ENCODE peak calls at places on chromosome 17, in eight cellular contexts. A is prostate gland, F is GM12878, Z is transverse colon, B is stomach, J is K562, V is spleen, S is Panc1. L is an unnamed sample.

GRCh38 chr17:2924211-2924610 is 128.0 kb downstream of the RAP1GAP2 start:
- DNase-seq in A (no peak), F (no peak), Z (no peak), B (no peak), J (no peak), V (no peak), S (no peak), L (no peak)

GRCh38 chr17:47987240-47987835 is 16.4 kb downstream of the CDK5RAP3 start:
- DNase-seq in A (peak; percentile 64), F (no peak), Z (no peak), B (peak; percentile 73), J (no peak), V (peak; percentile 82), S (no peak), L (no peak)

GRCh38 chr17:74427763-74428153 is 4.1 kb upstream of the GPRC5C start:
- DNase-seq in A (no peak), F (no peak), Z (no peak), B (no peak), J (no peak), V (no peak), S (no peak), L (no peak)

GRCh38 chr17:40483679-40484078 is 17.7 kb downstream of the TNS4 start:
- DNase-seq in A (no peak), F (no peak), Z (no peak), B (no peak), J (no peak), V (no peak), S (no peak), L (no peak)

GRCh38 chr17:57092171-57092570 is 7.1 kb downstream of the AKAP1 start:
- DNase-seq in A (no peak), F (no peak), Z (no peak), B (no peak), J (no peak), V (no peak), S (no peak), L (peak; percentile 62)

GRCh38 chr17:79981090-79981489 is 54.6 kb downstream of the TBC1D16 start:
- DNase-seq in A (no peak), F (no peak), Z (no peak), B (no peak), J (no peak), V (peak; percentile 51), S (no peak), L (no peak)

GRCh38 chr17:75207760-75208159 is 2.3 kb downstream of the NUP85 start:
- DNase-seq in A (no peak), F (no peak), Z (no peak), B (no peak), J (no peak), V (no peak), S (no peak), L (no peak)

GRCh38 chr17:21174186-21174585 is 39.8 kb downstream of the TMEM11 start:
- DNase-seq in A (no peak), F (no peak), Z (no peak), B (peak; percentile 23), J (no peak), V (no peak), S (no peak), L (no peak)

GRCh38 chr17:16178836-16179235 is 36.5 kb downstream of the NCOR1 start:
- DNase-seq in A (no peak), F (no peak), Z (no peak), B (no peak), J (no peak), V (no peak), S (no peak), L (no peak)

GRCh38 chr17:43832976-43833829 is at the start of gene MPP3:
- DNase-seq in A (peak; percentile 52), F (no peak), Z (peak; percentile 80), B (peak; percentile 78), J (peak; percentile 97), V (peak; percentile 79), S (no peak), L (peak; percentile 50)

GRCh38 chr17:75908201-75908600 is 3.5 kb upstream of the MRPL38 start:
- DNase-seq in A (no peak), F (no peak), Z (peak; percentile 38), B (no peak), J (no peak), V (no peak), S (no peak), L (peak; percentile 66)

GRCh38 chr17:44097110-44097810 is 26.2 kb downstream of the HDAC5 start:
- DNase-seq in A (no peak), F (no peak), Z (no peak), B (peak; percentile 57), J (peak; percentile 34), V (no peak), S (no peak), L (no peak)

DNA sequence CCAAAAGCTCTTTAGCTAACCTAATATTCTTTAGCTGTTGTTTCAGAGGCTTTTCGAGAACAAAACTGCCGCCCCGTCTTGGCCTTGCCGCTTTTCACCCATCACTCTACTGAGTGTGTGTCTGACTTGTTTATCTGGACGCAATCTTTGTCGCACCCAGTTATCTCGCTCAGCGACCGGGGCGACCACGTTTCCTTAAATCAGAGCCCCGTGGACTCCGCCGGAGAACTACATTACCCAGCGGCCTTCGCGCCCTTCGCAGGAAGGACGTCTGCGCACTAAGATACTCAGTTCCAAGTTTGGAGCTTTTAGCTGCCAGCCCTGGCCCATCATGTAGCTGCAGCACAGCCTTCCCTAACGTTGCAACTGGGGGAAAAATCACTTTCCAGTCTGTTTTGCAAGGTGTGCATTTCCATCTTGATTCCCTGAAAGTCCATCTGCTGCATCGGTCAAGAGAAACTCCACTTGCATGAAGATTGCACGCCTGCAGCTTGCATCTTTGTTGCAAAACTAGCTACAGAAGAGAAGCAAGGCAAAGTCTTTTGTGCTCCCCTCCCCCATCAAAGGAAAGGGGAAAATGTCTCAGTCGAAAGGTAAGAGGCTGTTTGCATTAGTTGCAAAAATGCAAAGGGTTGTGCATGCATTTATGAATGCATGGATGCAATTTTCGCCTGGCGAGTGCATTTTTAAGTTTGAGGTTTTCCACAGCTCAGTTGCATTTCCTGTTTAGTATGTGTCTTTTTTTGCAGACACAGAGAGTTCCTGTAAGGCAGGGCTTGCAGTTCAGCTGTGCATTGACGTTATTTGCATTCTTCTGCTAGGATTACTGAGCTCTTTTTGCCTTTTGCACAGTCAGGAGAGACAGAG is at the start of gene MAP2K6:
- DNase-seq in A (peak; percentile 75), F (peak; percentile 60), Z (peak; percentile 89), B (peak; percentile 81), J (peak; percentile 15), V (peak; percentile 95), S (peak; percentile 24), L (peak; percentile 63)
- TF ChIP-seq POLR2AphosphoS5 in A (peak; percentile 78), F (no peak), Z (peak; percentile 26), B (no peak), J (no peak), V (no peak), S (no peak), L (no peak)

GRCh38 chr17:3954921-3955320 is 9.3 kb downstream of the ATP2A3 start:
- DNase-seq in A (no peak), F (no peak), Z (no peak), B (no peak), J (no peak), V (no peak), S (no peak), L (no peak)
- H3K27ac ChIP-seq in A (no peak overlapping the region), F (no peak overlapping the region), Z (no peak overlapping the region), B (no peak overlapping the region), J (no peak overlapping the region), V (no peak overlapping the region), S (no peak overlapping the region), L (no peak overlapping the region)

GRCh38 chr17:66964930-66965800 is 658 bp downstream of the CACNG4 start:
- DNase-seq in A (peak; percentile 65), F (no peak), Z (no peak), B (no peak), J (peak; percentile 33), V (no peak), S (no peak), L (peak; percentile 53)
- H3K4me3 ChIP-seq in A (peak overlapping the region; percentile 61), F (no peak overlapping the region), Z (peak overlapping the region; percentile 48), B (peak overlapping the region; percentile 48), J (no peak overlapping the region), V (no peak overlapping the region), S (peak overlapping the region; percentile 76), L (peak overlapping the region; percentile 54)

DNA sequence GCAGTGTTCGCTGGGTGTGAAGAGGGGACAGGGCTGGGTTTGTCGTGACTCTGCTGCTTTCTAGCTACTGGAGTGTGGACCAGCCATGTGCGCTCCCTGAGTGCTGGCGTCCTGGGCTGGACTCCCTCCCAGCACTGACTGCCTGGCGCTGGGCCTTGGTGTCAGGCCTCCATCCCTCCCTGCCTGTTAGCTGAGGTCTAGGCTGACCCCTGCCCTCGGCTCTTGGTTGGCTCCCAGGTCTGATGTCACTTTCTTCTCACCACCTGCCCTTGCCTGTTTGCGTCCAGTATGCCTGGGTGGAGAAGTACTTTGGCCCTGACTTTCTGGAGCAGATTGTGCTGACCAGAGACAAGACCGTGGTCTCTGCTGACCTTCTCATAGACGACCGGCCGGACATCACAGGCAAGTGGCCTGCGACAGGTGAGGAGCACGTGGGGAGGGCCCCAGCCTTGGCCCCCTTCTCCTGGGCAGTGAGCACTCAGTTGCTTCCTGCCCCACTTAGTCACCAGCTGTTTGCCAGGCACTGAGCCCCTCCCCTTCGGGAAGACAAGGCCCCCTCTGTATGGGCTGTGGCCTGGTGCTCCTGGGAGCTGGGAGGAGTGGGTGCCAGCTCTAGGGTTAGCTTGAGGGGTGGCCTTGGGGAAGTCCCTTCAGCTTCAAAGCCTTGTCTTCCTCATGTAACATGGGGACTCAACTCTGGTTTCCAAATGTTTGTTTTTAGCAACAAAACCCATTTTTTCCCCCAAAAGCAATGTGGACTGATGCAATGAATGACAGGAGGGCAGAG is 41.5 kb downstream of the NT5M start:
- DNase-seq in A (no peak), F (no peak), Z (no peak), B (peak; percentile 25), J (no peak), V (peak; percentile 61), S (no peak), L (peak; percentile 37)
- TF ChIP-seq POLR2AphosphoS5 in A (no peak), F (no peak), Z (no peak), B (no peak), J (no peak), V (no peak), S (no peak), L (no peak)

GRCh38 chr17:12403881-12404398 is 261.8 kb upstream of the MYOCD start:
- DNase-seq in A (no peak), F (no peak), Z (no peak), B (no peak), J (no peak), V (no peak), S (no peak), L (no peak)

GRCh38 chr17:12398636-12399035 is 267.1 kb upstream of the MYOCD start:
- DNase-seq in A (no peak), F (no peak), Z (no peak), B (no peak), J (no peak), V (no peak), S (no peak), L (no peak)

GRCh38 chr17:12407495-12407894 is 258.2 kb upstream of the MYOCD start:
- DNase-seq in A (no peak), F (no peak), Z (no peak), B (no peak), J (no peak), V (no peak), S (no peak), L (no peak)

GRCh38 chr17:12406623-12407228 is 259.0 kb upstream of the MYOCD start:
- DNase-seq in A (no peak), F (no peak), Z (no peak), B (no peak), J (no peak), V (no peak), S (no peak), L (no peak)

GRCh38 chr17:12402963-12403622 is 262.6 kb upstream of the MYOCD start:
- DNase-seq in A (no peak), F (no peak), Z (no peak), B (no peak), J (no peak), V (no peak), S (no peak), L (no peak)
- H3K27ac ChIP-seq in A (no peak overlapping the region), F (no peak overlapping the region), Z (no peak overlapping the region), B (no peak overlapping the region), J (no peak overlapping the region), V (no peak overlapping the region), S (no peak overlapping the region), L (no peak overlapping the region)